ENCODE peak calls at places on chromosomes 6 and 20, in six cellular contexts. M is GM23338; X is effector memory CD4-positive, alpha-beta T cell; L is pancreas; Y is tibial nerve; P is SJSA1. O is an unnamed sample. For H3K4me1 and H3K27me3, the result is how much of the 10 kb centered on the place peaks cover.

GRCh38 chr6:54729716-54730115 is 116.9 kb upstream of the FAM83B start:
- DNase-seq in P (no peak), M (no peak), Y (no peak), L (no peak), X (no peak), O (no peak)

GRCh38 chr6:159074866-159075265 is 30.1 kb upstream of the TAGAP start:
- DNase-seq in P (no peak), X (no peak), Y (no peak), L (no peak), M (no peak), O (no peak)

GRCh38 chr20:14717124-14718004 is 380.0 kb upstream of the FLRT3 start:
- DNase-seq in L (no peak), M (no peak), X (no peak), Y (no peak), P (no peak), O (no peak)

GRCh38 chr20:37711987-37712961 is 18.4 kb downstream of the CTNNBL1 start:
- DNase-seq in L (no peak), M (no peak), P (no peak), Y (no peak), X (no peak), O (peak)

GRCh38 chr20:5595744-5596143 is 154.5 kb upstream of the SHLD1 start:
- DNase-seq in P (no peak), L (no peak), Y (no peak), X (no peak), M (no peak), O (no peak)

GRCh38 chr20:64161595-64162238 is 2.5 kb upstream of the MYT1 start:
- DNase-seq in X (no peak), L (peak), M (peak), P (peak), Y (no peak), O (peak)

GRCh38 chr20:37308098-37309050 is 18.9 kb downstream of the MANBAL start:
- DNase-seq in M (no peak), X (no peak), L (no peak), Y (no peak), P (no peak), O (no peak)

GRCh38 chr6:137927777-137928218 is 60.7 kb downstream of the TNFAIP3 start:
- DNase-seq in M (no peak), L (no peak), P (peak), Y (no peak), X (peak), O (no peak)

GRCh38 chr6:30556714-30556963 is 350 bp upstream of the GNL1 start:
- DNase-seq in X (peak), P (no peak), L (no peak), Y (peak), M (peak), O (peak)

GRCh38 chr6:161618816-161619454 is 345.1 kb upstream of the AGPAT4 start:
- DNase-seq in Y (no peak), L (peak), X (no peak), M (peak), P (peak), O (peak)

GRCh38 chr6:143333749-143334520 is 116.6 kb downstream of the ADAT2 start:
- DNase-seq in Y (no peak), P (no peak), L (no peak), X (no peak), M (no peak), O (no peak)

GRCh38 chr20:19335916-19336315 is 123.5 kb downstream of the SLC24A3 start:
- DNase-seq in Y (no peak), X (no peak), M (no peak), L (no peak), P (no peak), O (no peak)

GRCh38 chr6:132813173-132813856 is 1.1 kb upstream of the RPS12 start:
- DNase-seq in P (peak), X (peak), Y (no peak), M (peak), L (peak), O (peak)

GRCh38 chr20:57769756-57770155 is 59.9 kb upstream of the PMEPA1 start:
- DNase-seq in Y (no peak), L (no peak), M (no peak), X (no peak), P (no peak), O (no peak)

GRCh38 chr6:134247271-134247833 is 70.6 kb downstream of the SGK1 start:
- DNase-seq in L (peak), Y (no peak), X (peak), M (no peak), P (no peak), O (no peak)

GRCh38 chr6:134249759-134250602 is 67.9 kb downstream of the SGK1 start:
- DNase-seq in P (peak), L (no peak), Y (no peak), M (no peak), X (no peak), O (no peak)

GRCh38 chr6:134245691-134246090 is 72.2 kb downstream of the SGK1 start:
- DNase-seq in X (no peak), L (no peak), Y (no peak), P (no peak), M (no peak), O (no peak)

GRCh38 chr6:134249412-134249758 is 68.5 kb downstream of the SGK1 start:
- DNase-seq in M (no peak), P (no peak), L (no peak), Y (no peak), X (no peak), O (no peak)

GRCh38 chr6:134247854-134248580 is 69.9 kb downstream of the SGK1 start:
- DNase-seq in X (no peak), M (no peak), Y (no peak), P (no peak), L (no peak), O (no peak)
- H3K4me1 ChIP-seq in X (under half), M (under half), Y (under half), P (under half), L (under half), O (under half)

DNA sequence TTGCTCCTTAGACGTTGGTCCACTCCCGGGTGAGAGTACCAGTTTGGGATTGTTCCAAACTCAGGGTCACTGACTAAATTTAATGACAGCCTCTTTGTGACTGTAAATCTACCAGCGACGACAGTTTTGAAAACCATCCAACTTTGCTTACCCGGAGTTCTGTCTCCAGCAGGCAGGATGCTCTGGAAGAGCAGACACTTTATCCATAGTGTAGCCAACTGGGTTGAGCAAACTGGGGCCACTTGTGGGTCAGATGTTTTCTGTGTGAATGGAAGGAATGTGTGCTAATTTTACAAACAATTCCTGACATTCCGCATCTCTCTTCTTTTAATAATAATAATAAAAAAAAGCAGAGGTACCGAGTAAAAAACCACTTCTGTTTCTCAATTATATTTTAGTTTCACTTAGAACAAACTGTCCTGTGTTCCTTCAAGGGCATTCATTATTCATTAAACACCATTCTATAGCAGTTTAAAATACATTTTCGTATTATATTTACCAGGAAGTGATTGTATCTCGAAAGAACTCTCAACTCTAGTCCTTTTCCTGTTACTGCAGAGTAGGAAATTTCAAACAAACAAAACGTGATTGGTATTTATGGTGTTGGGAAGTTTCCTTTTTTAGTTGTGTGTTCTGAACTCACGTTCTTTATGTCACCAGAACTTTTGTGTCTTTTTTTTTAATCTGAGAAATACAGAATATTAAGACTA is 139.7 kb upstream of the BTBD3 start:
- DNase-seq in L (no peak), M (no peak), Y (no peak), X (no peak), P (peak), O (no peak)
- H3K4me3 ChIP-seq in L (no peak), M (peak), Y (peak), X (no peak), P (peak), O (no peak)

GRCh38 chr6:34152806-34153565 is 7.1 kb upstream of the GRM4 start:
- DNase-seq in L (no peak), X (no peak), P (no peak), Y (no peak), M (no peak), O (no peak)

GRCh38 chr6:34157236-34157830 is 11.4 kb upstream of the GRM4 start:
- DNase-seq in M (no peak), Y (no peak), P (no peak), X (no peak), L (no peak), O (no peak)

GRCh38 chr6:34152042-34152524 is 6.2 kb upstream of the GRM4 start:
- DNase-seq in X (no peak), Y (no peak), P (no peak), M (no peak), L (no peak), O (no peak)

GRCh38 chr6:34155471-34156300 is 9.8 kb upstream of the GRM4 start:
- DNase-seq in Y (no peak), M (no peak), L (no peak), X (no peak), P (no peak), O (no peak)

GRCh38 chr6:34154668-34155447 is 9.0 kb upstream of the GRM4 start:
- DNase-seq in X (peak), P (peak), L (peak), M (peak), Y (no peak), O (peak)
- H3K27me3 ChIP-seq in X (under half), P (under half), L (under half), M (under half), Y (under half), O (under half)

GRCh38 chr20:10309326-10309725 is 90.7 kb downstream of the SNAP25 start:
- DNase-seq in Y (no peak), L (no peak), X (no peak), P (peak), M (no peak), O (no peak)
- H3K4me1 ChIP-seq in Y (under half), L (under half), X (under half), P (half or more), M (under half), O (under half)

DNA sequence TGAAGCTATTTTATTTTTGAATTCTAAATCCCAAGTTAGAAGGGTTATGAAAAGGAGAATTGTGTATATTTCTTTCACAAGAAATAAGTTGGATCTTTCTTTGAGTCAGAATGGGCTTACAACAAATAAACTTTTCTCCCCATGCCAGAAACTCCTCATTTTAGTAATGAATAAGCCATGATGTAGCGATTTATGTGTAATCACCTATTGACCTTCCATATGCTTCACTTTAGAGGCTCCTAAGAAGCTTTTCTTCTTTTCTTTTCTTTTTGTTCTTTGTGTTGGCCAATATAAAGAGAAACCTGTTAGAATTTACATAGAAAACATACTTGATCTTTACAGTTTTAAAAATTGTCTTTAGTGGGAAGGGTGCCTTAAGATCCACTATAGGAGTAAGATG is 370.2 kb downstream of the UTRN start:
- DNase-seq in L (no peak), P (no peak), X (no peak), Y (no peak), M (no peak), O (no peak)
- H3K4me3 ChIP-seq in L (no peak), P (no peak), X (no peak), Y (no peak), M (no peak), O (no peak)

DNA sequence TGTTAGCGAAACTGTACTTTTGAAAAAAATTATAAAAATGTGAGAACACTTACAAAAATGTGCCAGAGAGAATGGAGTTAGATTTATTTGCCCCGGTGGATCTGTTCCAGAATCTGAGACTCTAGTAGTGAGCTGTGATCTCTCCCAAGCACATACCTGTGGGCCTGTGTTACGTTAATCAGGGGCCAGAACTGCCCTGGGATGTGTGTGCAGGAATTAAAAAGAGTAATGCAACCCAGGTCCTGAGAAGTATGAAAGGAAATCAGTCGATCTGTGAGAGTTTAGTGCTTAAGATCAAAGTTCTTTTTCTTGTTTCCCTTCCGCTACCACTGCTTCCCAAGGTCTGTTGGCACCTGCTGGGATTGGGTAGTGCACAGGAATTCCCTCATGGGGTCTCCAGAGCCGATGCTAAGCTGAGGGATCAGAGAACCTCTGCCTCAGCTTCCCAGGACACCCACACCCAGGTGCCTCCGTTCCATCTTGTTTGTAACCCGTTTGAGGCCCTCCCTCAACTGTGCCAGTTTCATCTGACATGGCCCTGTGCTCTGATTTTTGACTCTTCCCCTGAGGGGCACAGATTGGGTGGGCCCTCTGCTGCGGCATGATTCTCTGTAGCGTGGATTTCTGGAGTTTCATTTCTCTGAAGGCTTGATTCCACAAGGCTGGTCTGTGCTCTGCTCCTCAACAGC is 87.7 kb downstream of the RREB1 start:
- DNase-seq in P (no peak), L (no peak), M (peak), Y (no peak), X (no peak), O (no peak)
- H3K27me3 ChIP-seq in P (under half), L (under half), M (under half), Y (under half), X (under half), O (under half)

DNA sequence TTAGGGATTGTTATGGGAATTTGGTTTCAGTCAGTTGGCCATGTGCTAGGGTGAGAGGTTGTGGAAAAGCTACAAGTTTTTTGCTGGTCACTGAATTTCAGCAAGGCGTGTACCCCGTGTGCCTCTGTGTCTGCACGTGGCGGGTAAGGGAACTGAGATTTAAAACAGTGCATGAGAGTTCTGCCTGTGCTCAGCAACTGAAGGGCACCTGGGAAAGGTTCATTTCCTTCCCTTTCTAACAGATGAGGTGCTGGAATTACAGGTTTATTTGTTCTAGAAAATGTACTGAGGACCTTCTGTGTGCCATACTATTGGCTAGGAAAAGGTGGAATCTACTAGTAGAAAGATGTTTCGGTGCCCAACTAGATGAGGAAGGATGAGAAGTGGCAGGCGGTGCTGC is 84.5 kb downstream of the ASXL1 start:
- DNase-seq in Y (no peak), P (no peak), M (no peak), X (no peak), L (no peak), O (peak)
- H3K4me1 ChIP-seq in Y (under half), P (under half), M (under half), X (under half), L (under half), O (under half)

GRCh38 chr20:45909336-45909808 is 2.6 kb downstream of the PLTP start:
- DNase-seq in Y (no peak), L (no peak), P (no peak), X (no peak), M (no peak), O (no peak)

GRCh38 chr20:45911486-45912343 is at the start of gene PLTP:
- DNase-seq in X (peak), L (peak), M (peak), Y (peak), P (peak), O (peak)

GRCh38 chr20:45912344-45912682 is 358 bp upstream of the PLTP start:
- DNase-seq in M (no peak), L (no peak), X (no peak), Y (no peak), P (no peak), O (no peak)

GRCh38 chr20:45909817-45910669 is 1.9 kb downstream of the PLTP start:
- DNase-seq in P (no peak), X (no peak), Y (no peak), L (no peak), M (no peak), O (no peak)

DNA sequence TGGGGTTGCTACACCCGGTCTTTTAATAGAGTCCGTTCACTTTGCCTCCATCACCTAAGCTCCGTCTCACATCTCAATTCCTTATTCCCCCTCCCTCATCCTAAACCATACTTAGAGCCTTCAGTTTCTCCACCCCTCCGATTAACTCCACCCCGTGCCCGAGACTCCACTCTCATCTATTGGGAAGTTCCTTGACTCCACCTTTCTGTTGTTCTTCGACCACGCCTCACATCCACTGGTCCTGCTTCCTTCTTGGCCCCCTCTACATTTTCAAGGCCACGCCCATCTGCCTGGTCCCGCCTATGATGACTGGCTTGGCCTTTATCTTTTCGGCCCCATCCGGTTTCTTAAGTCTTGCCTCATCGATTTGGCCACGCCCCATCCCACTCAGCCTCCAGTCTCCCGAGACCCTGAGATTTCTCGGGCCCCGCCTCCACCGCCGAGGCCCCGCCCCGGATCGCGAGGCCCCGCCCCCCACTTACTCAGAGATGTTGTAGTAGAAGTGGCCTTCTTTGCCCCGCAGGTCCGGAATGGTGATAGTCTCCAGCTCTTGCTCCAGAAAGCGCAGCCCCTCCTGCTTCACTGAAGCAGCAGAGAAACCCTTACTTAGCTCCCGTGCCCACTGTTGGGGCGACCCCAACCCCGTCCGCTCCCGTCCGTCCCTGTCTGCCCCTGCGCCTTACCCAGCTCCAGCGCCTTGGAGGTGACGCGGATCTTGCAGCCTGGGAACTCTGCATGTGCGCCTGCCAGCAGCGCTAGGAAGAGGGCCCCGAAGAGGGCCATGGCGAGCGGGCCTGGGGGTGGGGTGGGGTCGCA is 1.1 kb downstream of the PLTP start:
- DNase-seq in X (peak), Y (peak), P (peak), M (peak), L (peak), O (peak)
- H3K4me3 ChIP-seq in X (peak), Y (peak), P (peak), M (peak), L (peak), O (peak)

GRCh38 chr6:28734443-28734959 is 189.3 kb downstream of the TRIM27 start:
- DNase-seq in Y (no peak), P (no peak), M (no peak), X (no peak), L (no peak), O (no peak)

GRCh38 chr6:28736121-28736520 is 187.7 kb downstream of the TRIM27 start:
- DNase-seq in P (no peak), L (no peak), Y (no peak), X (no peak), M (no peak), O (no peak)

GRCh38 chr6:28738396-28738765 is 185.4 kb downstream of the TRIM27 start:
- DNase-seq in P (no peak), L (no peak), M (peak), X (no peak), Y (no peak), O (no peak)

GRCh38 chr6:28741363-28741762 is 182.4 kb downstream of the TRIM27 start:
- DNase-seq in P (no peak), X (no peak), Y (no peak), L (no peak), M (no peak), O (no peak)

GRCh38 chr6:28737750-28738395 is 185.9 kb downstream of the TRIM27 start:
- DNase-seq in M (peak), X (no peak), P (no peak), L (no peak), Y (no peak), O (no peak)
- H3K27me3 ChIP-seq in M (half or more), X (half or more), P (under half), L (half or more), Y (under half), O (under half)

GRCh38 chr20:50652702-50653294 is 38.5 kb downstream of the RIPOR3 start:
- DNase-seq in Y (no peak), X (no peak), L (no peak), M (no peak), P (peak), O (no peak)

GRCh38 chr20:50646483-50646996 is 44.8 kb downstream of the RIPOR3 start:
- DNase-seq in X (no peak), M (no peak), L (no peak), P (no peak), Y (no peak), O (no peak)

GRCh38 chr20:50648651-50649050 is 42.7 kb downstream of the RIPOR3 start:
- DNase-seq in P (no peak), X (no peak), Y (no peak), L (no peak), M (no peak), O (no peak)

GRCh38 chr20:50651676-50652075 is 39.7 kb downstream of the RIPOR3 start:
- DNase-seq in Y (no peak), L (no peak), P (no peak), X (no peak), M (no peak), O (no peak)

DNA sequence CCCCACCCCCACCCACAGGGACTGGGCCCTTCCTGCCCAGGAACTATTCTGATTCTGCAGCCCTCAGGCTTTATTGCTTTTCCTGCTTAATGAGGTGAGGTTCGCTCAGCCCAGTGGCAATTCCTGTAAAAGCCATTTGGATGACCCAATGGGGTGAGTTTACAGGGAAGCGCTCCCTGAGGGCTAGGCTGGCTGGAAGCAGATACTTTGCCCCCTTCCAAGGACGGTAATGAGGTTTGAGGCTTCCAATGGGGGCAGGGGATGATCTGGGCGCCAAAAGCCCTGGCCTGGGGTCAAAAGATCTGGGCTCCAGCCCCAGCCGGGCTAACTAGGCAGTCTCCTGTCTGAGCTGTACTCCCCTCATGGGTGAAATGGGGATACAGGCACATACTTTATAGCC is 41.8 kb downstream of the RIPOR3 start:
- DNase-seq in Y (no peak), X (no peak), L (no peak), P (no peak), M (no peak), O (no peak)
- H3K4me1 ChIP-seq in Y (under half), X (under half), L (under half), P (under half), M (under half), O (under half)